ENCODE peak calls at places on chromosomes 7 and 10, in ten cellular contexts. T is ureter, U is posterior vena cava, W is WTC11, O is T-helper 9 cell, X is skeletal muscle cell, A is GDM1, C is K562, P is smooth muscle cell of the brain vasculature, S is foreskin fibroblast. G is an unnamed sample.
A peak's percentile ranks its signal among the peaks of the same experiment; 100 is the strongest.

GRCh38 chr7:97734255-97734654 is 2.4 kb downstream of the TAC1 start:
- DNase-seq in C (no peak), A (no peak), T (no peak), S (no peak), W (no peak), O (no peak), X (no peak), U (no peak), P (no peak), G (no peak)

GRCh38 chr10:126646101-126646500 is 24.4 kb downstream of the C10orf90 start:
- DNase-seq in A (no peak), U (no peak), S (peak; percentile 24), C (no peak), P (no peak), O (no peak), T (no peak), W (no peak), X (peak; percentile 42), G (no peak)

GRCh38 chr10:74799840-74800239 is 26.6 kb upstream of the KAT6B start:
- DNase-seq in W (no peak), U (no peak), S (peak; percentile 86), O (no peak), T (no peak), X (peak; percentile 82), C (no peak), A (peak; percentile 61), P (peak; percentile 52), G (peak; percentile 16)

GRCh38 chr7:87146740-87147386 is 5.4 kb upstream of the DMTF1 start:
- DNase-seq in U (peak; percentile 68), T (peak; percentile 41), C (no peak), X (no peak), A (no peak), O (no peak), W (peak; percentile 17), S (no peak), P (no peak), G (no peak)

GRCh38 chr10:84743483-84743882 is 415.1 kb downstream of the CCSER2 start:
- DNase-seq in O (no peak), A (no peak), W (no peak), X (no peak), P (no peak), C (no peak), U (no peak), T (no peak), S (no peak), G (no peak)

GRCh38 chr7:36949711-36950600 is 225.7 kb upstream of the AOAH start:
- DNase-seq in O (no peak), C (no peak), T (no peak), X (no peak), S (no peak), U (no peak), W (no peak), P (no peak), A (no peak), G (no peak)

GRCh38 chr10:27701971-27702537 is 43.6 kb downstream of the MKX start:
- DNase-seq in W (no peak), U (no peak), P (no peak), T (no peak), S (no peak), X (no peak), O (no peak), C (no peak), A (no peak), G (no peak)

GRCh38 chr7:24366901-24367300 is 82.9 kb downstream of the NPY start:
- DNase-seq in T (no peak), S (no peak), O (no peak), W (no peak), A (no peak), P (no peak), U (no peak), C (no peak), X (peak; percentile 25), G (no peak)

GRCh38 chr10:52807803-52808202 is 35.2 kb upstream of the MBL2 start:
- DNase-seq in P (no peak), A (no peak), O (no peak), W (no peak), X (no peak), S (no peak), U (no peak), C (no peak), T (no peak), G (no peak)

GRCh38 chr7:156127166-156128134 is 315.2 kb upstream of the SHH start:
- DNase-seq in S (no peak), A (no peak), P (no peak), W (no peak), X (no peak), C (no peak), U (no peak), O (no peak), T (no peak), G (no peak)

GRCh38 chr10:71075066-71075758 is 137.2 kb upstream of the UNC5B start:
- DNase-seq in W (peak; percentile 8), C (no peak), S (no peak), U (peak; percentile 64), O (no peak), P (no peak), X (no peak), A (no peak), T (peak; percentile 49), G (no peak)

GRCh38 chr10:8183241-8183704 is 128.8 kb downstream of the GATA3 start:
- DNase-seq in T (no peak), X (no peak), S (no peak), A (no peak), P (no peak), C (no peak), U (no peak), O (peak; percentile 28), W (no peak), G (no peak)

GRCh38 chr7:138387755-138388475 is 72.1 kb upstream of the TRIM24 start:
- DNase-seq in T (no peak), W (no peak), S (no peak), A (no peak), U (no peak), C (no peak), P (no peak), O (no peak), X (no peak), G (no peak)

GRCh38 chr10:60149003-60149402 is 240.7 kb downstream of the ANK3 start:
- DNase-seq in C (no peak), S (no peak), X (no peak), T (no peak), P (no peak), O (no peak), U (no peak), A (no peak), W (no peak), G (no peak)

GRCh38 chr7:45969940-45970339 is 48.9 kb upstream of the IGFBP3 start:
- DNase-seq in P (no peak), S (no peak), A (no peak), C (no peak), O (no peak), T (no peak), X (no peak), W (no peak), U (no peak), G (no peak)

GRCh38 chr7:155610633-155611193 is 33.7 kb upstream of the RBM33 start:
- DNase-seq in U (no peak), O (no peak), C (no peak), T (no peak), A (no peak), P (no peak), W (no peak), S (no peak), X (no peak), G (no peak)

GRCh38 chr10:35794703-35795102 is 152.6 kb upstream of the FZD8 start:
- DNase-seq in P (no peak), X (no peak), S (no peak), C (no peak), U (peak; percentile 85), T (no peak), A (no peak), W (peak; percentile 22), O (no peak), G (no peak)

GRCh38 chr10:88095291-88095721 is 231.9 kb downstream of the PTEN start:
- DNase-seq in T (no peak), A (no peak), O (no peak), S (peak; percentile 77), P (no peak), X (peak; percentile 84), C (no peak), U (no peak), W (no peak), G (no peak)

GRCh38 chr10:86970887-86971145 is 2.5 kb downstream of the ADIRF start:
- DNase-seq in O (no peak), W (peak; percentile 73), S (no peak), C (no peak), U (no peak), T (no peak), X (no peak), A (no peak), P (no peak), G (no peak)

GRCh38 chr10:96663794-96664193 is 56.5 kb downstream of the PIK3AP1 start:
- DNase-seq in X (no peak), W (no peak), O (no peak), U (no peak), C (no peak), P (no peak), T (no peak), S (no peak), A (no peak), G (no peak)

GRCh38 chr7:101740981-101741725 is 76.3 kb upstream of the CUX1 start:
- DNase-seq in S (no peak), A (peak; percentile 78), T (no peak), C (no peak), P (no peak), U (no peak), X (no peak), W (no peak), O (no peak), G (no peak)

GRCh38 chr10:21292763-21293517 is 232.5 kb downstream of the SKIDA1 start:
- DNase-seq in W (peak; percentile 54), C (no peak), U (peak; percentile 90), P (peak; percentile 80), O (no peak), X (peak; percentile 96), A (no peak), T (peak; percentile 65), S (peak; percentile 94), G (peak; percentile 84)

GRCh38 chr7:128106840-128107239 is 75.6 kb upstream of the LRRC4 start:
- DNase-seq in T (no peak), O (no peak), W (no peak), A (no peak), C (no peak), P (no peak), X (no peak), S (no peak), U (peak; percentile 55), G (no peak)

GRCh38 chr7:129308047-129308446 is 83.2 kb downstream of the AHCYL2 start:
- DNase-seq in P (no peak), A (no peak), C (no peak), T (no peak), W (no peak), U (no peak), X (no peak), O (no peak), S (peak; percentile 11), G (no peak)

GRCh38 chr10:90915141-90916075 is 5.5 kb downstream of the ANKRD1 start:
- DNase-seq in T (no peak), U (no peak), S (no peak), O (no peak), P (no peak), X (no peak), A (no peak), C (no peak), W (no peak), G (no peak)

G was measured in AG09319.